ENCODE peak calls at places on chromosomes 3 and 15, in nine cellular contexts. P, L, U, Y, E, I, W, X and S are unnamed samples.

GRCh38 chr3:17634201-17634600 is 108.2 kb downstream of the TBC1D5 start:
- DNase-seq in L (no peak), I (no peak), U (no peak), P (no peak), Y (no peak), X (no peak), E (no peak), W (no peak), S (no peak)

GRCh38 chr3:129344540-129345220 is 66.0 kb downstream of the HMCES start:
- DNase-seq in X (no peak), I (no peak), P (no peak), L (no peak), E (no peak), U (no peak), Y (peak; percentile 50), W (peak; percentile 11), S (no peak)

GRCh38 chr15:45377630-45378148 is 655 bp downstream of the GATM start:
- DNase-seq in L (no peak), W (peak; percentile 71), U (no peak), I (no peak), X (peak; percentile 80), Y (peak; percentile 64), E (peak; percentile 54), P (no peak), S (peak; percentile 79)

GRCh38 chr15:55740479-55740878 is 2.5 kb downstream of the PRTG start:
- DNase-seq in I (no peak), X (no peak), U (no peak), W (no peak), L (no peak), E (no peak), P (no peak), Y (no peak), S (no peak)

GRCh38 chr3:31839144-31839917 is 141.7 kb downstream of the OSBPL10 start:
- DNase-seq in W (no peak), L (no peak), Y (no peak), P (no peak), I (no peak), U (no peak), X (no peak), E (no peak), S (no peak)

GRCh38 chr3:194139085-194139976 is 3.4 kb downstream of the HES1 start:
- DNase-seq in Y (peak; percentile 46), I (no peak), E (peak; percentile 33), W (peak; percentile 27), P (peak; percentile 87), X (no peak), U (peak; percentile 78), L (no peak), S (no peak)

GRCh38 chr3:69353492-69353891 is 32.4 kb downstream of the FRMD4B start:
- DNase-seq in I (no peak), P (no peak), L (no peak), W (no peak), U (no peak), X (no peak), Y (no peak), E (peak; percentile 33), S (peak; percentile 68)

GRCh38 chr3:178086419-178086818 is 449.8 kb upstream of the KCNMB2 start:
- DNase-seq in Y (no peak), W (no peak), X (no peak), E (no peak), U (peak; percentile 2), P (no peak), L (no peak), I (no peak), S (no peak)

GRCh38 chr3:32848215-32848614 is 30.4 kb downstream of the TRIM71 start:
- DNase-seq in Y (no peak), P (no peak), L (no peak), E (no peak), I (no peak), X (no peak), W (no peak), U (peak; percentile 92), S (no peak)

GRCh38 chr15:38253448-38253847 is 812 bp downstream of the SPRED1 start:
- DNase-seq in E (no peak), P (peak; percentile 80), W (peak; percentile 14), U (peak; percentile 69), I (no peak), L (no peak), X (no peak), Y (no peak), S (no peak)

GRCh38 chr3:168161696-168162095 is 66.0 kb upstream of the GOLIM4 start:
- DNase-seq in X (no peak), E (no peak), W (no peak), U (no peak), L (no peak), Y (no peak), I (no peak), P (no peak), S (no peak)

GRCh38 chr3:168168743-168169142 is 73.0 kb upstream of the GOLIM4 start:
- DNase-seq in X (no peak), W (no peak), L (no peak), U (no peak), I (no peak), Y (no peak), E (no peak), P (no peak), S (no peak)

GRCh38 chr3:168162172-168162571 is 66.4 kb upstream of the GOLIM4 start:
- DNase-seq in I (no peak), E (no peak), L (no peak), U (no peak), P (peak; percentile 36), X (no peak), W (no peak), Y (no peak), S (no peak)

DNA sequence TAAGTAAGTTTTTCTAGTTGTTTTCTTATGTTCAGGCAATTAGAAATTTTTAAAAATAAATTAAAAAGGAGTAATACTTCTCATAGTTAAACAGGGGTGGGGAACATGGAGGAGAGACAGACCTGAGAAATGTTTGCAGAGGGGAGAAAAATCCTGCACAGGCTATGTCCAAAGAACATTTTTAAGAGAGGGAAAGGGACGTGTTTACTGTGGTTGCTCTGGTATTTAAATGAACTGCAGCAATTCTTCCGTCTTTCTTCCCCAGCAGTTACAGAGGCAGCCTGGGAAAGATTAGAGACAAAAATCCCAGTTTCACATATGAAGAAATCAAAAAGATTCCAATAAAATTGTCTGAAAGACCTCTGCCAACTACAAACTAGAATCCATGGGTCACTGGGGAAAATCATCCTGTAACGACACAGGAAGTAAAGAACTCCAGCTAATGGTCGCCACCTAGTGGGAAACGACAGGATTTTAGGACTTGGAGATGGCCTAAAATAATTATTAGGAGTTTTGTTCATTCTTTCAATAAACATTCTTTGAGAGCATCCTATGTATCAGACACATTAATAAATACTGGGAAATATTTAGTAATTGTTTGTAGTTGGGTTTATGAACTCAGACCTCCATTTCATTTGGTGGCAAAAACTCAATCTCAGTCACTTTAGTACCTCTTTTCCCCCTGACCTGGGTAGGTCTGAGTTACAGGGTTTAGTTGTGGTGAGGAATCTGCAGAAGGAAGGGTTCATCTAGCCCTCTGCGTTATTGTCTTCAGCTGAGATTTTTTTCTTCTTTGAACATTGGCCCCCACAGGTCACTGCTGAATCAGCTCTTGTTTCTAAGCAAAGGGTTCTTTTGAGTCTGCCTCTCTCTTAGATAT is 69.9 kb upstream of the GOLIM4 start:
- DNase-seq in W (peak; percentile 76), L (peak; percentile 61), Y (peak; percentile 83), P (peak; percentile 75), I (no peak), E (no peak), U (peak; percentile 76), X (no peak), S (no peak)
- H3K4me3 ChIP-seq in W (no peak overlapping the region), L (no peak overlapping the region), Y (no peak overlapping the region), P (no peak overlapping the region), I (no peak overlapping the region), E (peak overlapping the region; percentile 32), U (no peak overlapping the region), X (no peak overlapping the region), S (no peak overlapping the region)

DNA sequence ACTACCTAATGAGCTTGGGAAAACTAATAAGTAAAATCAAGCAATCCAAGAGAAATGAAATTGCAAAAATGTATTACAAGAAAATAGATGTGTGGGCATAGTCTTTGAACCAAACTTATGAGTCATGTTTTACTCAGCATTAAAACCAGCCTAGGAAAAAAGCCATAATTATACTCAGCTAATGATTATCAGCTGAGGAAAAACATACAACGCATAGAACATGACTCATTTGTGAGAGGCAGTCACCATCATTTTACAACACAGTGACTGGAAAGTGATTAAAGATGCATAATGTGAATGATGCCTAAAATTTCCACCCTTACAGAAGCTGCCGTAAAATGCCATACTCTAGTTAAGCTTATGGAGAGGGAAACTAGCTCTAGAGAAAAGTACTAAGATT is 238.0 kb upstream of the EOMES start:
- DNase-seq in Y (no peak), E (no peak), L (no peak), P (peak; percentile 38), W (no peak), I (no peak), X (no peak), U (no peak), S (no peak)
- H3K4me3 ChIP-seq in Y (no peak overlapping the region), E (no peak overlapping the region), L (no peak overlapping the region), P (no peak overlapping the region), W (no peak overlapping the region), I (no peak overlapping the region), X (no peak overlapping the region), U (no peak overlapping the region), S (no peak overlapping the region)

DNA sequence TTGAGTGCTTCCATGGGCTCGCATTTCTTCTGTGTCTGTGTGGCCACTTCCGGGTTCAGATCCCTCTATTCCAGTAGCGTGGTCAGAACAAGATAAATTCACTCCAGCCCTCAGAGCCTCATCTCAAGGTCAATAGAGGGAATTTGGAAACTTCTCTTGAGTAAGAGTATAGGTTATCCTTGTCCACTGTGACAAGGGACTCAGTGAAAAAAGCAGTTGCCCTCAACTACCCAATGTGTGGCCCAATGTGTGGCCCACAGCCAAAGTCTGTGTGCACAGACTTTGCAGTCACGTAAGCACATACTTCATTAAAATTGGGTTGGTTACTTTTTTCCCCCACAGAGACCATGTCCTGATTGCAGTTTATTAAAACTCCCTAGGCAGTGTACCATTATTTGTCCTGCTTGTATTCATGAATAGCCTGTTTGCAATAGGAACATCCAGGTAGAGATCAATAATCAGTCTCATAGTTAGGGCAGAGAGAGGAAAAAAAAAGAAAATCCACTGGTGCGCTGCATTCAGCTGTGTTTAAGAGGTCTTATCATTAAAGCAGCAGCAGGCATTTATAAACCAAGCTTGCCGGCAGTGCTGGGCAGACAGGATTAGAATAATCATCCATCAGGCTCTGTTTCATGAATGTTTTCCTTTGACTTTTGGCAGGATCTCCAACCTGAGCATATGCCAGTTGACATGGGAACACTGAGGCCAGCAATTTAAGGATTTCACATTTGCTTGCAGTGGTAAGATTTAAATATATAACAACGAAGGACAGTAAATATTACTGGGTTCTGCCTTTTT is 305.4 kb upstream of the SEMA6D start:
- DNase-seq in E (no peak), U (no peak), W (peak; percentile 26), L (no peak), Y (peak; percentile 59), I (no peak), X (no peak), P (no peak), S (peak; percentile 58)
- H3K4me3 ChIP-seq in E (no peak overlapping the region), U (no peak overlapping the region), W (no peak overlapping the region), L (no peak overlapping the region), Y (no peak overlapping the region), I (no peak overlapping the region), X (no peak overlapping the region), P (no peak overlapping the region), S (no peak overlapping the region)

DNA sequence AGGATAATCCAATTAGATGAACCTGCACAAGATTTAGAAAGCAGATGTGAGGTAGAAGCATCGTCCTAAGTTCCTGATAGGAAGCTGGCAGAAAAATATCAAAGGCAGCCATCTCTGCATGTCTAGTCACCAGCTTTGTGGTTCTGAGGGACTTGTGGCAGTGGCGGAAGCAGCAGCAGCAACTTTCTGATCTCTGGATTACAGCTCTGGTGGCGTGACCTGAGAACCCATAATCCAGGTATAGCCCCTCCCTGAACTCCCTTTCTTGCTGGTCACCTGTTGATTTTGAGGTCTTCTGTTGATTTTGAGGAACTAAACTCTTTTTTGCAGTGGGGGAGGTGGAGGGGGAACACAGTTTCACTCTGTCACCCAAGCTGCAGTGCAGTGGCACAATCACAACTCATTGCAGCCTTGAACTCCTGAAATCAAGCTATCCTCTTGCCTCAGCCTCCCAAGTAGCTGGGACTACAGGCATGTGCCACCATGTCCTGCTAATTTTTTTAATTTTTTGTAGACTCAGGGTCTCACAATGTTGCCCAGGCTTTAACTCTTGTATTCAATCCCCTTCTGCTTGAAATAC is 7.9 kb downstream of the FSIP1 start:
- DNase-seq in I (peak; percentile 66), L (no peak), X (no peak), E (no peak), W (no peak), P (no peak), U (peak; percentile 19), Y (no peak), S (no peak)
- H3K4me3 ChIP-seq in I (no peak overlapping the region), L (no peak overlapping the region), X (no peak overlapping the region), E (no peak overlapping the region), W (no peak overlapping the region), P (no peak overlapping the region), U (no peak overlapping the region), Y (no peak overlapping the region), S (no peak overlapping the region)